ENCODE peak calls at places on chromosomes 5 and 9, in five cellular contexts. E is body of pancreas; L is endothelial cell; H is ELF-1; U is activated CD4-positive, CD25-positive, alpha-beta regulatory T cell treated with anti-CD3 and anti-CD28 coated beads, Interleukin-2, amount 50 U/mL, for 72 hours. K is an unnamed sample.

GRCh38 chr5:179427676-179428056 is 82.4 kb upstream of the ADAMTS2 start:
- DNase-seq in E (no peak), L (no peak), H (no peak), U (no peak), K (no peak)

GRCh38 chr9:121369595-121370265 is at the start of gene STOM:
- DNase-seq in E (peak; percentile 78), L (no peak), H (no peak), U (no peak), K (peak; percentile 73)

GRCh38 chr5:108797396-108797795 is 49.7 kb downstream of the FER start:
- DNase-seq in E (no peak), L (no peak), H (no peak), U (no peak), K (no peak)

GRCh38 chr9:86287013-86287412 is 4.7 kb upstream of the ISCA1 start:
- DNase-seq in E (no peak), L (peak; percentile 47), H (peak; percentile 55), U (no peak), K (peak; percentile 92)

GRCh38 chr9:129160712-129161533 is 17.1 kb downstream of the IER5L start:
- DNase-seq in E (no peak), L (no peak), H (no peak), U (no peak), K (no peak)

GRCh38 chr5:168353216-168353957 is 61.9 kb downstream of the WWC1 start:
- DNase-seq in E (no peak), L (no peak), H (no peak), U (no peak), K (no peak)

GRCh38 chr5:41128291-41128690 is 57.1 kb upstream of the MROH2B start:
- DNase-seq in E (no peak), L (no peak), H (no peak), U (no peak), K (no peak)

GRCh38 chr9:1907465-1907864 is 107.7 kb upstream of the SMARCA2 start:
- DNase-seq in E (no peak), L (no peak), H (no peak), U (no peak), K (no peak)

GRCh38 chr9:36993933-36994764 is 39.9 kb downstream of the PAX5 start:
- DNase-seq in E (no peak), L (no peak), H (no peak), U (no peak), K (no peak)

GRCh38 chr9:28155067-28155466 is 581.8 kb upstream of the C9orf72 start:
- DNase-seq in E (no peak), L (no peak), H (no peak), U (no peak), K (no peak)

GRCh38 chr5:109656829-109657228 is 32.9 kb upstream of the MAN2A1 start:
- DNase-seq in E (peak; percentile 30), L (peak; percentile 10), H (no peak), U (no peak), K (no peak)

GRCh38 chr5:149732500-149733128 is 2.5 kb downstream of the PPARGC1B start:
- DNase-seq in E (no peak), L (no peak), H (peak; percentile 55), U (no peak), K (peak; percentile 69)

GRCh38 chr9:33106827-33107621 is 30.6 kb upstream of the SMU1 start:
- DNase-seq in E (peak; percentile 32), L (no peak), H (peak; percentile 77), U (no peak), K (peak; percentile 46)

GRCh38 chr5:77174526-77174925 is 36.0 kb upstream of the PDE8B start:
- DNase-seq in E (no peak), L (no peak), H (no peak), U (no peak), K (no peak)

GRCh38 chr5:38543886-38544285 is 12.6 kb downstream of the LIFR start:
- DNase-seq in E (no peak), L (no peak), H (no peak), U (no peak), K (no peak)

GRCh38 chr5:55533806-55534435 is 843 bp downstream of the PLPP1 start:
- DNase-seq in E (no peak), L (no peak), H (peak; percentile 79), U (no peak), K (peak; percentile 66)

GRCh38 chr9:126158591-126159519 is 167.8 kb upstream of the MVB12B start:
- DNase-seq in E (no peak), L (no peak), H (no peak), U (no peak), K (no peak)

GRCh38 chr5:64341340-64341739 is 164.5 kb upstream of the RGS7BP start:
- DNase-seq in E (no peak), L (no peak), H (no peak), U (no peak), K (no peak)

GRCh38 chr5:126819253-126819652 is 42.3 kb downstream of the LMNB1 start:
- DNase-seq in E (no peak), L (no peak), H (no peak), U (no peak), K (no peak)

GRCh38 chr5:72246954-72247442 is 73.0 kb downstream of the MRPS27 start:
- DNase-seq in E (no peak), L (no peak), H (no peak), U (no peak), K (no peak)

GRCh38 chr5:40233268-40233667 is 446.4 kb upstream of the PTGER4 start:
- DNase-seq in E (no peak), L (no peak), H (no peak), U (no peak), K (no peak)

GRCh38 chr5:166509085-166509484 is 1782.4 kb upstream of the WWC1 start:
- DNase-seq in E (no peak), L (peak; percentile 25), H (peak; percentile 24), U (no peak), K (peak; percentile 76)

GRCh38 chr5:88269222-88269771 is 652 bp upstream of the TMEM161B start:
- DNase-seq in E (peak; percentile 14), L (no peak), H (no peak), U (no peak), K (peak; percentile 46)

GRCh38 chr9:127862075-127863011 is 7.9 kb upstream of the ENG start:
- DNase-seq in E (peak; percentile 34), L (no peak), H (no peak), U (no peak), K (no peak)

GRCh38 chr5:14105717-14106435 is 37.3 kb upstream of the TRIO start:
- DNase-seq in E (peak; percentile 24), L (no peak), H (no peak), U (no peak), K (no peak)

K was measured in GM23338.